ENCODE peak calls at places on chromosome 4, in nine cellular contexts. One of them, this sample, is unnamed.

GRCh38 chr4:158500054-158500453 is 21.6 kb upstream of the RXFP1 start:
- DNase-seq in lower lobe of right lung: no peak
- DNase-seq in tibial artery: no peak
- DNase-seq in fibroblast of villous mesenchyme: no peak
- DNase-seq in kidney epithelial cell: no peak
- DNase-seq in endodermal cell: no peak
- DNase-seq in spleen: no peak
- DNase-seq in MM.1S: no peak
- DNase-seq in body of pancreas: no peak
- DNase-seq in this sample: no peak

GRCh38 chr4:1065732-1066131 is 47.6 kb downstream of the RNF212 start:
- DNase-seq in tibial artery: no peak
- DNase-seq in lower lobe of right lung: no peak
- DNase-seq in fibroblast of villous mesenchyme: peak; percentile 17
- DNase-seq in kidney epithelial cell: no peak
- DNase-seq in MM.1S: no peak
- DNase-seq in endodermal cell: no peak
- DNase-seq in body of pancreas: no peak
- DNase-seq in spleen: no peak
- DNase-seq in this sample: no peak

GRCh38 chr4:1381181-1381621 is 25.0 kb downstream of the NKX1-1 start:
- DNase-seq in lower lobe of right lung: peak; percentile 18
- DNase-seq in body of pancreas: peak; percentile 7
- DNase-seq in endodermal cell: peak; percentile 16
- DNase-seq in kidney epithelial cell: no peak
- DNase-seq in spleen: peak; percentile 58
- DNase-seq in tibial artery: peak; percentile 46
- DNase-seq in MM.1S: no peak
- DNase-seq in fibroblast of villous mesenchyme: no peak
- DNase-seq in this sample: no peak

GRCh38 chr4:2186133-2186864 is 55.6 kb downstream of the HAUS3 start:
- DNase-seq in tibial artery: no peak
- DNase-seq in body of pancreas: peak; percentile 60
- DNase-seq in lower lobe of right lung: no peak
- DNase-seq in spleen: no peak
- DNase-seq in kidney epithelial cell: peak; percentile 5
- DNase-seq in fibroblast of villous mesenchyme: peak; percentile 26
- DNase-seq in endodermal cell: peak; percentile 83
- DNase-seq in MM.1S: peak; percentile 29
- DNase-seq in this sample: no peak

GRCh38 chr4:185033950-185034349 is 15.7 kb downstream of the HELT start:
- DNase-seq in kidney epithelial cell: no peak
- DNase-seq in tibial artery: no peak
- DNase-seq in fibroblast of villous mesenchyme: peak; percentile 43
- DNase-seq in spleen: no peak
- DNase-seq in MM.1S: peak; percentile 85
- DNase-seq in endodermal cell: no peak
- DNase-seq in body of pancreas: no peak
- DNase-seq in lower lobe of right lung: no peak
- DNase-seq in this sample: no peak

GRCh38 chr4:25172964-25173917 is 13.0 kb upstream of the SEPSECS start:
- DNase-seq in tibial artery: peak; percentile 71
- DNase-seq in kidney epithelial cell: peak; percentile 96
- DNase-seq in endodermal cell: no peak
- DNase-seq in MM.1S: no peak
- DNase-seq in body of pancreas: no peak
- DNase-seq in fibroblast of villous mesenchyme: peak; percentile 95
- DNase-seq in lower lobe of right lung: no peak
- DNase-seq in spleen: no peak
- DNase-seq in this sample: peak; percentile 99

GRCh38 chr4:55158957-55159356 is 33.6 kb upstream of the KDR start:
- DNase-seq in spleen: no peak
- DNase-seq in endodermal cell: no peak
- DNase-seq in fibroblast of villous mesenchyme: no peak
- DNase-seq in kidney epithelial cell: no peak
- DNase-seq in MM.1S: no peak
- DNase-seq in body of pancreas: no peak
- DNase-seq in tibial artery: no peak
- DNase-seq in lower lobe of right lung: no peak
- DNase-seq in this sample: no peak

GRCh38 chr4:184457530-184458249 is 16.7 kb downstream of the IRF2 start:
- DNase-seq in body of pancreas: no peak
- DNase-seq in tibial artery: no peak
- DNase-seq in MM.1S: peak; percentile 90
- DNase-seq in fibroblast of villous mesenchyme: no peak
- DNase-seq in endodermal cell: peak; percentile 38
- DNase-seq in kidney epithelial cell: no peak
- DNase-seq in lower lobe of right lung: no peak
- DNase-seq in spleen: no peak
- DNase-seq in this sample: peak; percentile 36

GRCh38 chr4:188042191-188042590 is 46.6 kb downstream of the ZFP42 start:
- DNase-seq in fibroblast of villous mesenchyme: no peak
- DNase-seq in kidney epithelial cell: no peak
- DNase-seq in spleen: no peak
- DNase-seq in MM.1S: no peak
- DNase-seq in endodermal cell: no peak
- DNase-seq in lower lobe of right lung: no peak
- DNase-seq in tibial artery: no peak
- DNase-seq in body of pancreas: no peak
- DNase-seq in this sample: no peak

GRCh38 chr4:168651374-168651773 is 154.5 kb downstream of the PALLD start:
- DNase-seq in MM.1S: no peak
- DNase-seq in lower lobe of right lung: no peak
- DNase-seq in body of pancreas: no peak
- DNase-seq in spleen: no peak
- DNase-seq in endodermal cell: no peak
- DNase-seq in fibroblast of villous mesenchyme: no peak
- DNase-seq in tibial artery: no peak
- DNase-seq in kidney epithelial cell: no peak
- DNase-seq in this sample: no peak

GRCh38 chr4:970854-971520 is 2.4 kb downstream of the DGKQ start:
- DNase-seq in endodermal cell: no peak
- DNase-seq in lower lobe of right lung: no peak
- DNase-seq in body of pancreas: no peak
- DNase-seq in fibroblast of villous mesenchyme: no peak
- DNase-seq in kidney epithelial cell: no peak
- DNase-seq in MM.1S: no peak
- DNase-seq in tibial artery: no peak
- DNase-seq in spleen: no peak
- DNase-seq in this sample: no peak

GRCh38 chr4:6198768-6199343 is 1.5 kb downstream of the JAKMIP1 start:
- DNase-seq in spleen: peak; percentile 74
- DNase-seq in tibial artery: peak; percentile 38
- DNase-seq in endodermal cell: peak; percentile 94
- DNase-seq in lower lobe of right lung: no peak
- DNase-seq in body of pancreas: no peak
- DNase-seq in kidney epithelial cell: no peak
- DNase-seq in fibroblast of villous mesenchyme: peak; percentile 2
- DNase-seq in MM.1S: no peak
- DNase-seq in this sample: no peak

GRCh38 chr4:10889819-10890218 is 205.3 kb upstream of the CLNK start:
- DNase-seq in tibial artery: no peak
- DNase-seq in endodermal cell: no peak
- DNase-seq in body of pancreas: no peak
- DNase-seq in kidney epithelial cell: no peak
- DNase-seq in spleen: no peak
- DNase-seq in MM.1S: no peak
- DNase-seq in fibroblast of villous mesenchyme: no peak
- DNase-seq in lower lobe of right lung: no peak
- DNase-seq in this sample: no peak

GRCh38 chr4:8228319-8229250 is 29.5 kb downstream of the SH3TC1 start:
- DNase-seq in kidney epithelial cell: peak; percentile 66
- DNase-seq in lower lobe of right lung: peak; percentile 90
- DNase-seq in spleen: peak; percentile 92
- DNase-seq in endodermal cell: no peak
- DNase-seq in fibroblast of villous mesenchyme: peak; percentile 95
- DNase-seq in tibial artery: no peak
- DNase-seq in body of pancreas: peak; percentile 95
- DNase-seq in MM.1S: peak; percentile 91
- DNase-seq in this sample: peak; percentile 84

GRCh38 chr4:160202802-160203201 is 1099.9 kb downstream of the RAPGEF2 start:
- DNase-seq in kidney epithelial cell: no peak
- DNase-seq in tibial artery: no peak
- DNase-seq in MM.1S: no peak
- DNase-seq in endodermal cell: no peak
- DNase-seq in spleen: no peak
- DNase-seq in body of pancreas: no peak
- DNase-seq in fibroblast of villous mesenchyme: no peak
- DNase-seq in lower lobe of right lung: no peak
- DNase-seq in this sample: no peak

GRCh38 chr4:26779674-26780073 is 81.0 kb upstream of the STIM2 start:
- DNase-seq in body of pancreas: peak; percentile 58
- DNase-seq in kidney epithelial cell: no peak
- DNase-seq in MM.1S: no peak
- DNase-seq in endodermal cell: no peak
- DNase-seq in lower lobe of right lung: no peak
- DNase-seq in fibroblast of villous mesenchyme: no peak
- DNase-seq in tibial artery: no peak
- DNase-seq in spleen: no peak
- DNase-seq in this sample: peak; percentile 67

GRCh38 chr4:152352645-152353116 is 183.2 kb downstream of the FBXW7 start:
- DNase-seq in lower lobe of right lung: no peak
- DNase-seq in endodermal cell: peak; percentile 57
- DNase-seq in fibroblast of villous mesenchyme: peak; percentile 97
- DNase-seq in kidney epithelial cell: peak; percentile 91
- DNase-seq in MM.1S: no peak
- DNase-seq in tibial artery: peak; percentile 72
- DNase-seq in body of pancreas: peak; percentile 26
- DNase-seq in spleen: peak; percentile 69
- DNase-seq in this sample: peak; percentile 98

GRCh38 chr4:186501554-186501953 is 53.8 kb downstream of the MTNR1A start:
- DNase-seq in lower lobe of right lung: no peak
- DNase-seq in MM.1S: no peak
- DNase-seq in tibial artery: no peak
- DNase-seq in body of pancreas: no peak
- DNase-seq in fibroblast of villous mesenchyme: no peak
- DNase-seq in spleen: no peak
- DNase-seq in kidney epithelial cell: no peak
- DNase-seq in endodermal cell: no peak
- DNase-seq in this sample: no peak
- TF ChIP-seq CTCF in lower lobe of right lung: no peak
- TF ChIP-seq CTCF in MM.1S: no peak
- TF ChIP-seq CTCF in tibial artery: no peak
- TF ChIP-seq CTCF in body of pancreas: no peak
- TF ChIP-seq CTCF in fibroblast of villous mesenchyme: no peak
- TF ChIP-seq CTCF in spleen: no peak
- TF ChIP-seq CTCF in kidney epithelial cell: no peak
- TF ChIP-seq CTCF in endodermal cell: no peak
- TF ChIP-seq CTCF in this sample: no peak

DNA sequence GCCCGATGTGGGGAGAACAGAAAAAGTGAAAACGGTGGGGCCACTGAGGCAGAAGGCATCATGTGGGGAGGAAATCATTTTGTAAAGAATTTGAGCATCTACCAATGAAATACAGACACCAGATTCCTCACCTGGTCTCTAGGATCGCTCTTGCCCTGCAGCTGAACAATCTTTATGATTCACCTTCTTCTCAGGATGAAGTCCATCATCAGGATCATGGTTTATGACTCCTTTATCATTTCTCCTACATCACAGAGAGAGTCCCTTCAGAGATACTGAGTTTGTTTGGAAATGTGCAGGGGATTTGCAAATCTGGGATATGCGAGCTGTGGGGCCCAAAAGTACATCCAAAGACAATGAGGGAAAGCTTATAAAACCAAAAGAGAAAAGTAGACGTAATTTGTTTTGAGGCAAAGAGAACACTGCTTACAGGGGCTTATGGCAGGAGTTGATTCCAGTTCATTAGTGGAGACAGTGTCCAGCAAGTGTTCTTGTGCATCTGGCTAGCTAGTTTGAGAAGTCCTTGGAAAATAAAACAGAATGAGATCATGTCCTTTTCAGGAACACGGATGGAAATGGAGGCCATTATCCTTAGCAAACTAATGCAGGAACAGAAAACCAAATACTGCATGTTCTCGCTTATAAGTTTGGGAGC is 15.3 kb upstream of the ANXA5 start:
- DNase-seq in lower lobe of right lung: no peak
- DNase-seq in tibial artery: no peak
- DNase-seq in body of pancreas: no peak
- DNase-seq in spleen: no peak
- DNase-seq in endodermal cell: no peak
- DNase-seq in fibroblast of villous mesenchyme: no peak
- DNase-seq in kidney epithelial cell: no peak
- DNase-seq in MM.1S: no peak
- DNase-seq in this sample: no peak
- H3K4me3 ChIP-seq in lower lobe of right lung: peak overlapping the region; percentile 31
- H3K4me3 ChIP-seq in tibial artery: peak overlapping the region; percentile 26
- H3K4me3 ChIP-seq in body of pancreas: no peak overlapping the region
- H3K4me3 ChIP-seq in spleen: peak overlapping the region; percentile 25
- H3K4me3 ChIP-seq in endodermal cell: peak overlapping the region; percentile 75
- H3K4me3 ChIP-seq in fibroblast of villous mesenchyme: peak overlapping the region; percentile 24
- H3K4me3 ChIP-seq in kidney epithelial cell: no peak overlapping the region
- H3K4me3 ChIP-seq in MM.1S: no peak overlapping the region
- H3K4me3 ChIP-seq in this sample: peak overlapping the region; percentile 16

GRCh38 chr4:126958482-126958881 is 674.3 kb upstream of the INTU start:
- DNase-seq in MM.1S: no peak
- DNase-seq in endodermal cell: no peak
- DNase-seq in body of pancreas: no peak
- DNase-seq in spleen: no peak
- DNase-seq in fibroblast of villous mesenchyme: no peak
- DNase-seq in tibial artery: no peak
- DNase-seq in kidney epithelial cell: no peak
- DNase-seq in lower lobe of right lung: no peak
- DNase-seq in this sample: peak; percentile 23

GRCh38 chr4:126955292-126956191 is 677.2 kb upstream of the INTU start:
- DNase-seq in body of pancreas: no peak
- DNase-seq in endodermal cell: peak; percentile 58
- DNase-seq in kidney epithelial cell: no peak
- DNase-seq in tibial artery: peak; percentile 60
- DNase-seq in spleen: no peak
- DNase-seq in fibroblast of villous mesenchyme: no peak
- DNase-seq in lower lobe of right lung: no peak
- DNase-seq in MM.1S: no peak
- DNase-seq in this sample: no peak

GRCh38 chr4:126954537-126955291 is 678.0 kb upstream of the INTU start:
- DNase-seq in fibroblast of villous mesenchyme: no peak
- DNase-seq in endodermal cell: peak; percentile 47
- DNase-seq in kidney epithelial cell: no peak
- DNase-seq in lower lobe of right lung: no peak
- DNase-seq in tibial artery: no peak
- DNase-seq in MM.1S: no peak
- DNase-seq in body of pancreas: no peak
- DNase-seq in spleen: no peak
- DNase-seq in this sample: no peak

GRCh38 chr4:126957555-126958440 is 675.0 kb upstream of the INTU start:
- DNase-seq in fibroblast of villous mesenchyme: peak; percentile 45
- DNase-seq in body of pancreas: no peak
- DNase-seq in MM.1S: no peak
- DNase-seq in lower lobe of right lung: no peak
- DNase-seq in spleen: no peak
- DNase-seq in tibial artery: no peak
- DNase-seq in kidney epithelial cell: no peak
- DNase-seq in endodermal cell: no peak
- DNase-seq in this sample: peak; percentile 74

GRCh38 chr4:126956192-126956897 is 676.4 kb upstream of the INTU start:
- DNase-seq in lower lobe of right lung: no peak
- DNase-seq in MM.1S: no peak
- DNase-seq in tibial artery: no peak
- DNase-seq in body of pancreas: no peak
- DNase-seq in endodermal cell: no peak
- DNase-seq in fibroblast of villous mesenchyme: no peak
- DNase-seq in kidney epithelial cell: no peak
- DNase-seq in spleen: no peak
- DNase-seq in this sample: no peak
- TF ChIP-seq CTCF in lower lobe of right lung: no peak
- TF ChIP-seq CTCF in MM.1S: no peak
- TF ChIP-seq CTCF in tibial artery: no peak
- TF ChIP-seq CTCF in body of pancreas: no peak
- TF ChIP-seq CTCF in endodermal cell: no peak
- TF ChIP-seq CTCF in fibroblast of villous mesenchyme: no peak
- TF ChIP-seq CTCF in kidney epithelial cell: no peak
- TF ChIP-seq CTCF in spleen: no peak
- TF ChIP-seq CTCF in this sample: no peak

GRCh38 chr4:82785248-82786003 is 13.2 kb downstream of the SCD5 start:
- DNase-seq in body of pancreas: no peak
- DNase-seq in MM.1S: no peak
- DNase-seq in fibroblast of villous mesenchyme: peak; percentile 57
- DNase-seq in spleen: no peak
- DNase-seq in tibial artery: no peak
- DNase-seq in endodermal cell: peak; percentile 50
- DNase-seq in kidney epithelial cell: peak; percentile 60
- DNase-seq in lower lobe of right lung: no peak
- DNase-seq in this sample: peak; percentile 90
- H3K4me3 ChIP-seq in body of pancreas: no peak overlapping the region
- H3K4me3 ChIP-seq in MM.1S: no peak overlapping the region
- H3K4me3 ChIP-seq in fibroblast of villous mesenchyme: no peak overlapping the region
- H3K4me3 ChIP-seq in spleen: no peak overlapping the region
- H3K4me3 ChIP-seq in tibial artery: no peak overlapping the region
- H3K4me3 ChIP-seq in endodermal cell: peak overlapping the region; percentile 67
- H3K4me3 ChIP-seq in kidney epithelial cell: no peak overlapping the region
- H3K4me3 ChIP-seq in lower lobe of right lung: no peak overlapping the region
- H3K4me3 ChIP-seq in this sample: peak overlapping the region; percentile 15

This sample was measured in AG10803.